ENCODE peak calls at places on chromosomes 3 and 15, in six cellular contexts. G is astrocyte; Y is brain microvascular endothelial cell; Z is IMR-90; K is CD4-positive, CD25-positive, alpha-beta regulatory T cell; W is psoas muscle. A is an unnamed sample. For H3K36me3, the result is how much of the 10 kb centered on the place peaks cover.

GRCh38 chr15:52050416-52050815 is 31.4 kb downstream of the MAPK6 start:
- DNase-seq in Y (no peak), Z (peak), W (no peak), G (peak), K (no peak), A (no peak)

GRCh38 chr15:45023659-45024320 is 795 bp downstream of the SORD start:
- DNase-seq in W (no peak), G (no peak), Y (peak), K (no peak), Z (peak), A (no peak)

GRCh38 chr3:194136519-194137313 is 768 bp downstream of the HES1 start:
- DNase-seq in W (peak), G (peak), Y (peak), K (no peak), Z (peak), A (peak)

GRCh38 chr3:151878445-151878844 is 5.0 kb downstream of the SUCNR1 start:
- DNase-seq in G (no peak), K (no peak), Z (no peak), Y (no peak), W (no peak), A (no peak)

GRCh38 chr3:175512700-175513099 is 653.6 kb downstream of the NAALADL2 start:
- DNase-seq in G (no peak), Z (no peak), K (no peak), W (no peak), Y (no peak), A (no peak)

GRCh38 chr3:24513463-24513862 is 18.8 kb upstream of the THRB start:
- DNase-seq in W (no peak), K (no peak), Z (no peak), G (no peak), Y (peak), A (no peak)

GRCh38 chr15:79442911-79443310 is 10.8 kb downstream of the MINAR1 start:
- DNase-seq in W (no peak), K (no peak), Z (no peak), G (no peak), Y (no peak), A (no peak)

GRCh38 chr15:79824321-79824720 is 72.5 kb downstream of the MTHFS start:
- DNase-seq in G (no peak), K (no peak), Z (no peak), W (no peak), Y (no peak), A (no peak)

GRCh38 chr3:66411436-66411835 is 89.4 kb downstream of the LRIG1 start:
- DNase-seq in K (no peak), Y (no peak), G (no peak), W (no peak), Z (no peak), A (no peak)

GRCh38 chr3:112046599-112046998 is 12.1 kb downstream of the TMPRSS7 start:
- DNase-seq in K (no peak), Z (peak), W (no peak), G (peak), Y (no peak), A (no peak)

GRCh38 chr3:25962255-25962654 is 172.4 kb downstream of the OXSM start:
- DNase-seq in W (no peak), Y (no peak), G (no peak), K (no peak), Z (no peak), A (no peak)

GRCh38 chr3:197742795-197743194 is 6.1 kb upstream of the RUBCN start:
- DNase-seq in Y (no peak), Z (no peak), K (no peak), W (no peak), G (no peak), A (no peak)

GRCh38 chr3:29335438-29335837 is 54.6 kb downstream of the RBMS3 start:
- DNase-seq in Z (peak), W (peak), G (peak), Y (peak), K (no peak), A (peak)

GRCh38 chr3:173993299-173993698 is 595.8 kb downstream of the NLGN1 start:
- DNase-seq in W (no peak), Y (peak), K (no peak), G (peak), Z (peak), A (no peak)

GRCh38 chr15:88202231-88202630 is 54.3 kb downstream of the NTRK3 start:
- DNase-seq in Y (no peak), Z (no peak), G (peak), K (no peak), W (no peak), A (no peak)

GRCh38 chr15:94671845-94672524 is 440.6 kb downstream of the MCTP2 start:
- DNase-seq in G (peak), Z (peak), K (no peak), Y (peak), W (no peak), A (no peak)

GRCh38 chr3:42489116-42489936 is 13.1 kb upstream of the VIPR1 start:
- DNase-seq in Z (no peak), Y (no peak), G (no peak), W (no peak), K (no peak), A (peak)

GRCh38 chr3:170563712-170564423 is 22.0 kb downstream of the SLC7A14 start:
- DNase-seq in Z (peak), K (no peak), G (peak), W (no peak), Y (peak), A (no peak)

GRCh38 chr3:171847595-171848259 is 4.6 kb downstream of the TMEM212 start:
- DNase-seq in G (no peak), Y (no peak), W (no peak), Z (no peak), K (no peak), A (no peak)

GRCh38 chr3:110767838-110768237 is 303.8 kb upstream of the NECTIN3 start:
- DNase-seq in W (no peak), Y (no peak), Z (no peak), K (no peak), G (no peak), A (no peak)

GRCh38 chr3:48301814-48302194 is 31.7 kb downstream of the SPINK8 start:
- DNase-seq in W (peak), Y (peak), G (peak), K (no peak), Z (peak), A (peak)

GRCh38 chr3:108106031-108106430 is 15.2 kb upstream of the CD47 start:
- DNase-seq in K (no peak), Y (peak), G (peak), Z (peak), W (no peak), A (no peak)

DNA sequence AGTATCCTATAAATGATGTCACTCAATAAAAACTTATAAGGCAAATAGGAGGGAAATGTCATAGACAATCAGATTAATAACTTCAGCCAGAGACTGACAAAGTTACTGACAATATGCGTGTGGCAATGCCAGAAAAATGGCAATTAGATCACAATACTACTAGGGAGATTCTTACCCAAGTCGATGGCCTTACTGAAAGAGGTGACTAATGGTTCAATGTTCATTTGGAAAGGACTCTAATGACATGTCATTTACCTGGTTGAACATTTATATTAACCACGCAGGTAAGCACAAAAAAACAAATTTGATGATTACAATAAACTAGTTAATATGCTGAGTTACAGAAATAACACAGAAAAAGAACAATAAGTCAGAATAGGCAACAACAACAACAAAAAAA is 46.0 kb upstream of the WDR5B start:
- DNase-seq in K (no peak), W (no peak), G (no peak), Z (no peak), Y (no peak), A (no peak)
- H3K36me3 ChIP-seq in K (half or more), W (half or more), G (under half), Z (under half), Y (under half), A (half or more)

GRCh38 chr15:23539892-23540291 is 25.6 kb upstream of the MKRN3 start:
- DNase-seq in Z (no peak), G (no peak), Y (no peak), K (no peak), W (no peak), A (no peak)
- H3K27ac ChIP-seq in Z (no peak), G (no peak), Y (no peak), K (no peak), W (no peak), A (no peak)

GRCh38 chr15:90233701-90234518 is at the start of the genes CIB1 and GDPGP1:
- DNase-seq in K (peak), Z (peak), Y (peak), G (peak), W (peak), A (peak)
- H3K36me3 ChIP-seq in K (under half), Z (under half), Y (under half), G (under half), W (half or more), A (under half)

GRCh38 chr3:190528721-190529120 is 14.8 kb downstream of the IL1RAP start:
- DNase-seq in Z (no peak), Y (no peak), K (no peak), W (no peak), G (no peak), A (no peak)
- H3K27ac ChIP-seq in Z (no peak), Y (no peak), K (no peak), W (no peak), G (no peak), A (no peak)

GRCh38 chr15:90918034-90918788 is 14.1 kb downstream of the HDDC3 start:
- DNase-seq in Y (no peak), W (no peak), Z (no peak), G (no peak), K (no peak), A (no peak)

GRCh38 chr15:90918835-90919234 is 13.5 kb downstream of the HDDC3 start:
- DNase-seq in K (no peak), Y (no peak), Z (no peak), G (no peak), W (no peak), A (no peak)

GRCh38 chr15:90924375-90924774 is 8.0 kb downstream of the HDDC3 start:
- DNase-seq in W (no peak), Y (no peak), Z (no peak), K (no peak), G (no peak), A (no peak)

GRCh38 chr15:90917569-90917968 is 14.5 kb downstream of the MAN2A2 start:
- DNase-seq in K (no peak), G (no peak), Y (no peak), Z (no peak), W (no peak), A (no peak)

GRCh38 chr15:90921887-90922286 is 10.5 kb downstream of the HDDC3 start:
- DNase-seq in Y (no peak), Z (no peak), W (no peak), G (no peak), K (no peak), A (no peak)
- H3K36me3 ChIP-seq in Y (under half), Z (under half), W (half or more), G (under half), K (under half), A (under half)

GRCh38 chr3:10195692-10196091 is 31.0 kb downstream of the IRAK2 start:
- DNase-seq in Y (no peak), Z (no peak), K (no peak), G (no peak), W (peak), A (no peak)

GRCh38 chr3:10193692-10194327 is 29.1 kb downstream of the IRAK2 start:
- DNase-seq in W (no peak), G (no peak), Z (no peak), Y (no peak), K (no peak), A (no peak)

GRCh38 chr3:10189557-10190374 is 25.0 kb downstream of the IRAK2 start:
- DNase-seq in Z (peak), K (no peak), G (peak), Y (no peak), W (peak), A (peak)

GRCh38 chr3:10194328-10195071 is 29.8 kb downstream of the IRAK2 start:
- DNase-seq in G (no peak), Y (no peak), W (peak), Z (no peak), K (no peak), A (no peak)

GRCh38 chr3:10192953-10193691 is 28.4 kb downstream of the IRAK2 start:
- DNase-seq in G (peak), Z (peak), Y (peak), K (peak), W (no peak), A (peak)
- H3K27ac ChIP-seq in G (peak), Z (peak), Y (peak), K (peak), W (peak), A (peak)

GRCh38 chr3:52469001-52469400 is 13.6 kb downstream of the NISCH start:
- DNase-seq in W (no peak), Z (no peak), K (no peak), G (no peak), Y (no peak), A (no peak)

GRCh38 chr3:52473031-52473430 is 17.6 kb downstream of the NISCH start:
- DNase-seq in G (no peak), Z (no peak), W (no peak), K (no peak), Y (no peak), A (no peak)

GRCh38 chr3:52471371-52472238 is 16.2 kb downstream of the NISCH start:
- DNase-seq in Z (peak), K (no peak), W (peak), Y (peak), G (no peak), A (peak)

GRCh38 chr3:52470920-52471319 is 15.5 kb downstream of the NISCH start:
- DNase-seq in K (no peak), Z (no peak), W (no peak), G (no peak), Y (no peak), A (no peak)

DNA sequence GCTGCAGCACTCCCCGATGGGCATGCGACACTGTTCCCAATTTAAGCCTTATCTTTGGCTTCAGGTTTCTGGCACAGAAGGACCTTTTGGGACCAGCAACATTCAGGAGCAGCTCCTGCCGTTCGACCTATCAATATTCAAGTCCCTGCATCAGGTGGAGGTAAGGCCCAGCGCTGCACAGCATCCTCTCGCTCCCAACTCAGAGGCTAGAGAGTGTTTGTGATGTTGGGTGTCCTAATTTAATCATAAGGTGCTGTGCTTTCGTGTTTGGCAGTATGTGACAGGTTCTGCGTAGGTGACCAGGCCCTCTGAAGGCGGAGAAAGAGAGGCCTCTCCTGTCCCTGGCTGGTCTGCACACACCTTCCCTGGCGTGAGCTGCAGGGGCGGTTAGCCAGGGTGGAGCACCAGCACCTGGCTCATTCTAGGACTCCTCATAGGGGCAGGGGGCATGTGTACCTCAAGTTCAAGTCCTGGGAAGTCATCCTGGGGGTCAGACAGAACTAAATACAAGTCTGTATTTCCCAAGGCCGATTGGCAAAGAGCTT is 16.9 kb downstream of the NISCH start:
- DNase-seq in G (no peak), Z (no peak), K (no peak), Y (no peak), W (no peak), A (no peak)
- H3K36me3 ChIP-seq in G (under half), Z (half or more), K (half or more), Y (half or more), W (half or more), A (half or more)